ENCODE peak calls at places on chromosomes 3 and 15, in seven cellular contexts. One of them, this sample, is unnamed.

GRCh38 chr3:45261333-45262110 is 35.4 kb upstream of the TMEM158 start:
- DNase-seq in IMR-90: no peak
- DNase-seq in mesendoderm: peak; percentile 27
- DNase-seq in H1: no peak
- DNase-seq in mesenchymal stem cell: no peak
- DNase-seq in neuronal stem cell: no peak
- DNase-seq in trophoblast cell: peak; percentile 13
- DNase-seq in this sample: no peak

GRCh38 chr3:37511357-37511970 is 337.1 kb upstream of the LRRFIP2 start:
- DNase-seq in neuronal stem cell: no peak
- DNase-seq in trophoblast cell: no peak
- DNase-seq in IMR-90: no peak
- DNase-seq in mesenchymal stem cell: no peak
- DNase-seq in mesendoderm: peak; percentile 8
- DNase-seq in H1: no peak
- DNase-seq in this sample: no peak

GRCh38 chr3:65497846-65498245 is 540.9 kb downstream of the MAGI1 start:
- DNase-seq in IMR-90: no peak
- DNase-seq in H1: no peak
- DNase-seq in neuronal stem cell: peak; percentile 38
- DNase-seq in mesendoderm: no peak
- DNase-seq in mesenchymal stem cell: no peak
- DNase-seq in trophoblast cell: no peak
- DNase-seq in this sample: no peak

GRCh38 chr15:72229076-72229946 is 1.7 kb downstream of the PKM start:
- DNase-seq in trophoblast cell: no peak
- DNase-seq in neuronal stem cell: no peak
- DNase-seq in mesenchymal stem cell: peak; percentile 70
- DNase-seq in H1: no peak
- DNase-seq in IMR-90: peak; percentile 24
- DNase-seq in mesendoderm: peak; percentile 42
- DNase-seq in this sample: no peak

GRCh38 chr3:100335137-100335833 is 728 bp downstream of the NIT2 start:
- DNase-seq in H1: no peak
- DNase-seq in neuronal stem cell: no peak
- DNase-seq in trophoblast cell: no peak
- DNase-seq in mesenchymal stem cell: peak; percentile 18
- DNase-seq in IMR-90: no peak
- DNase-seq in mesendoderm: peak; percentile 71
- DNase-seq in this sample: peak; percentile 41

GRCh38 chr3:16790432-16791379 is 94.0 kb upstream of the PLCL2 start:
- DNase-seq in trophoblast cell: peak; percentile 46
- DNase-seq in neuronal stem cell: no peak
- DNase-seq in IMR-90: no peak
- DNase-seq in H1: no peak
- DNase-seq in mesendoderm: no peak
- DNase-seq in mesenchymal stem cell: no peak
- DNase-seq in this sample: no peak

GRCh38 chr3:115388825-115389224 is 234.5 kb upstream of the GAP43 start:
- DNase-seq in mesendoderm: no peak
- DNase-seq in trophoblast cell: no peak
- DNase-seq in mesenchymal stem cell: no peak
- DNase-seq in neuronal stem cell: no peak
- DNase-seq in H1: no peak
- DNase-seq in IMR-90: peak; percentile 30
- DNase-seq in this sample: no peak

GRCh38 chr15:68343579-68344225 is 66.2 kb downstream of the FEM1B start:
- DNase-seq in H1: no peak
- DNase-seq in IMR-90: no peak
- DNase-seq in mesendoderm: no peak
- DNase-seq in neuronal stem cell: no peak
- DNase-seq in trophoblast cell: no peak
- DNase-seq in mesenchymal stem cell: no peak
- DNase-seq in this sample: peak; percentile 40

GRCh38 chr3:125148836-125149235 is 63.7 kb downstream of the SLC12A8 start:
- DNase-seq in H1: no peak
- DNase-seq in trophoblast cell: peak; percentile 66
- DNase-seq in neuronal stem cell: no peak
- DNase-seq in IMR-90: peak; percentile 33
- DNase-seq in mesendoderm: peak; percentile 71
- DNase-seq in mesenchymal stem cell: no peak
- DNase-seq in this sample: no peak

GRCh38 chr3:143237036-143237688 is 117.6 kb downstream of the CHST2 start:
- DNase-seq in neuronal stem cell: peak; percentile 86
- DNase-seq in H1: no peak
- DNase-seq in IMR-90: no peak
- DNase-seq in mesenchymal stem cell: no peak
- DNase-seq in mesendoderm: no peak
- DNase-seq in trophoblast cell: no peak
- DNase-seq in this sample: no peak

GRCh38 chr3:57512174-57512573 is 32.0 kb downstream of the DNAH12 start:
- DNase-seq in IMR-90: peak; percentile 43
- DNase-seq in trophoblast cell: no peak
- DNase-seq in H1: no peak
- DNase-seq in mesenchymal stem cell: peak; percentile 29
- DNase-seq in mesendoderm: no peak
- DNase-seq in neuronal stem cell: no peak
- DNase-seq in this sample: no peak

GRCh38 chr15:62125763-62126162 is 39.3 kb downstream of the C2CD4B start:
- DNase-seq in mesenchymal stem cell: peak; percentile 62
- DNase-seq in mesendoderm: no peak
- DNase-seq in H1: no peak
- DNase-seq in neuronal stem cell: no peak
- DNase-seq in IMR-90: peak; percentile 50
- DNase-seq in trophoblast cell: no peak
- DNase-seq in this sample: no peak

GRCh38 chr3:53320697-53321096 is 26.6 kb downstream of the DCP1A start:
- DNase-seq in H1: no peak
- DNase-seq in IMR-90: peak; percentile 28
- DNase-seq in trophoblast cell: no peak
- DNase-seq in mesenchymal stem cell: no peak
- DNase-seq in mesendoderm: no peak
- DNase-seq in neuronal stem cell: no peak
- DNase-seq in this sample: no peak

GRCh38 chr3:189419022-189419421 is 212.2 kb upstream of the TP63 start:
- DNase-seq in IMR-90: no peak
- DNase-seq in mesendoderm: no peak
- DNase-seq in mesenchymal stem cell: no peak
- DNase-seq in H1: no peak
- DNase-seq in neuronal stem cell: no peak
- DNase-seq in trophoblast cell: no peak
- DNase-seq in this sample: no peak

GRCh38 chr3:69081583-69082262 is 1.6 kb upstream of the UBA3 start:
- DNase-seq in H1: no peak
- DNase-seq in IMR-90: no peak
- DNase-seq in mesendoderm: peak; percentile 85
- DNase-seq in trophoblast cell: peak; percentile 48
- DNase-seq in mesenchymal stem cell: peak; percentile 29
- DNase-seq in neuronal stem cell: no peak
- DNase-seq in this sample: peak; percentile 36

GRCh38 chr3:150293401-150294001 is 114.6 kb upstream of the TSC22D2 start:
- DNase-seq in trophoblast cell: peak; percentile 71
- DNase-seq in mesendoderm: no peak
- DNase-seq in neuronal stem cell: no peak
- DNase-seq in mesenchymal stem cell: peak; percentile 56
- DNase-seq in H1: no peak
- DNase-seq in IMR-90: peak; percentile 81
- DNase-seq in this sample: no peak

GRCh38 chr15:96072821-96073220 is 257.7 kb upstream of the NR2F2 start:
- DNase-seq in neuronal stem cell: no peak
- DNase-seq in mesendoderm: no peak
- DNase-seq in mesenchymal stem cell: no peak
- DNase-seq in IMR-90: no peak
- DNase-seq in trophoblast cell: no peak
- DNase-seq in H1: no peak
- DNase-seq in this sample: no peak

GRCh38 chr3:184716652-184717607 is 5.1 kb upstream of the MAGEF1 start:
- DNase-seq in mesenchymal stem cell: peak; percentile 85
- DNase-seq in mesendoderm: peak; percentile 70
- DNase-seq in trophoblast cell: no peak
- DNase-seq in neuronal stem cell: peak; percentile 80
- DNase-seq in H1: no peak
- DNase-seq in IMR-90: peak; percentile 72
- DNase-seq in this sample: peak; percentile 60

GRCh38 chr3:129553771-129554170 is 10.8 kb downstream of the H1-8 start:
- DNase-seq in mesendoderm: no peak
- DNase-seq in neuronal stem cell: no peak
- DNase-seq in trophoblast cell: no peak
- DNase-seq in H1: no peak
- DNase-seq in mesenchymal stem cell: no peak
- DNase-seq in IMR-90: no peak
- DNase-seq in this sample: no peak

GRCh38 chr3:29346828-29347227 is 66.0 kb downstream of the RBMS3 start:
- DNase-seq in trophoblast cell: no peak
- DNase-seq in H1: no peak
- DNase-seq in mesendoderm: peak; percentile 82
- DNase-seq in mesenchymal stem cell: peak; percentile 55
- DNase-seq in neuronal stem cell: no peak
- DNase-seq in IMR-90: peak; percentile 59
- DNase-seq in this sample: no peak

GRCh38 chr3:137763594-137763938 is 549 bp upstream of the SOX14 start:
- DNase-seq in mesendoderm: peak; percentile 28
- DNase-seq in trophoblast cell: no peak
- DNase-seq in H1: no peak
- DNase-seq in mesenchymal stem cell: no peak
- DNase-seq in neuronal stem cell: no peak
- DNase-seq in IMR-90: no peak
- DNase-seq in this sample: peak; percentile 49

GRCh38 chr15:69602921-69603320 is 150.3 kb downstream of the RPLP1 start:
- DNase-seq in mesenchymal stem cell: no peak
- DNase-seq in H1: no peak
- DNase-seq in IMR-90: no peak
- DNase-seq in neuronal stem cell: no peak
- DNase-seq in trophoblast cell: no peak
- DNase-seq in mesendoderm: no peak
- DNase-seq in this sample: no peak

GRCh38 chr3:184155644-184156521 is 706 bp downstream of the DVL3 start:
- DNase-seq in neuronal stem cell: no peak
- DNase-seq in mesendoderm: peak; percentile 61
- DNase-seq in trophoblast cell: no peak
- DNase-seq in H1: no peak
- DNase-seq in mesenchymal stem cell: peak; percentile 60
- DNase-seq in IMR-90: peak; percentile 16
- DNase-seq in this sample: peak; percentile 46

GRCh38 chr3:141273700-141274410 is 42.2 kb downstream of the PXYLP1 start:
- DNase-seq in IMR-90: no peak
- DNase-seq in mesenchymal stem cell: no peak
- DNase-seq in mesendoderm: no peak
- DNase-seq in H1: no peak
- DNase-seq in neuronal stem cell: no peak
- DNase-seq in trophoblast cell: no peak
- DNase-seq in this sample: no peak

GRCh38 chr3:23648326-23648964 is 157.3 kb upstream of the UBE2E1 start:
- DNase-seq in IMR-90: peak; percentile 58
- DNase-seq in neuronal stem cell: no peak
- DNase-seq in H1: no peak
- DNase-seq in mesendoderm: peak; percentile 31
- DNase-seq in mesenchymal stem cell: peak; percentile 57
- DNase-seq in trophoblast cell: no peak
- DNase-seq in this sample: no peak

DNA sequence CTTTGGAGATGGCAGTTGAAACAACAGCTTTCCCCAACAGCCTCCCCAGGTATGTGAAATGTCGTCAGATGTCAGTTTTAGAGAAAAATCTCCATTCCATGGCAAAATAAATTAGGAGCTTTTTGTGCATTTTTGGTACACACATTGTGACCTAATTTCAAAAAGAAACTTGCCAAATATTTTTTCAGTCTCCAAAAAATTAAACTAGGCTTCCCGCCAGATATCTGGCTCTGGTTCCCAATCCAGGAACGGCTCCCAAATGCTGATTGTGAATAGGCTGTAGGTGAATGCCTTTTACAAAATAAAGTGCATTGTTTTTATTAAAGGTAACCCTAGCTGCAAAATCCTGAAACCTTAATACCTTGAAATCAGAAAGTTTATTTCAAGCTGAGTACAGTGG is 10.9 kb downstream of the KCNAB1 start:
- DNase-seq in IMR-90: no peak
- DNase-seq in H1: no peak
- DNase-seq in mesenchymal stem cell: no peak
- DNase-seq in mesendoderm: no peak
- DNase-seq in neuronal stem cell: no peak
- DNase-seq in trophoblast cell: no peak
- DNase-seq in this sample: no peak
- H2BK5ac ChIP-seq in IMR-90: no peak overlapping the region
- H2BK5ac ChIP-seq in H1: no peak overlapping the region
- H2BK5ac ChIP-seq in mesenchymal stem cell: no peak overlapping the region
- H2BK5ac ChIP-seq in mesendoderm: no peak overlapping the region
- H2BK5ac ChIP-seq in neuronal stem cell: no peak overlapping the region
- H2BK5ac ChIP-seq in trophoblast cell: no peak overlapping the region
- H2BK5ac ChIP-seq in this sample: no peak overlapping the region

DNA sequence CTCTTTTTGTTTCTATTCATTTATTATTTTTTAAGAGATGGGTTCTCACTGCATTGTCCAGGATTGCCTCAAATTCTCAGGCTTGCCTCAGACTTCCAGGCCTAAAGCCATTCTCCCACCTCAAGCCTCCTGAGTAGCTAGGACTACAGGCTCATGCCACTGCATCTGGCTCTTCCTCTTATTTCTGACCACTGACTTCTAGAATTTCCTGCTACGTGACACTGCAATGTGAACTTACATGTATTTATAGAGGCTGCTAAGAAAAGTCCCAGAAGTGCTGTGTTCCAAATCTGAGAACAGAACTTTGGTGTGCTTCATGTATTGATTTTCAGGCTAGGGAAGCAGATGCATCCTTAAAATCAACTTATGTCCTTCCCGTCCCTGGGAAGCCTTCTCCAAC is 407.4 kb downstream of the RSL24D1 start:
- DNase-seq in mesendoderm: no peak
- DNase-seq in IMR-90: no peak
- DNase-seq in H1: no peak
- DNase-seq in mesenchymal stem cell: no peak
- DNase-seq in trophoblast cell: no peak
- DNase-seq in neuronal stem cell: no peak
- DNase-seq in this sample: no peak
- H4K8ac ChIP-seq in mesendoderm: no peak overlapping the region
- H4K8ac ChIP-seq in IMR-90: no peak overlapping the region
- H4K8ac ChIP-seq in H1: no peak overlapping the region
- H4K8ac ChIP-seq in mesenchymal stem cell: no peak overlapping the region
- H4K8ac ChIP-seq in trophoblast cell: no peak overlapping the region
- H4K8ac ChIP-seq in neuronal stem cell: no peak overlapping the region
- H4K8ac ChIP-seq in this sample: no peak overlapping the region

GRCh38 chr3:187022403-187023029 is 92.2 kb downstream of the ST6GAL1 start:
- DNase-seq in H1: no peak
- DNase-seq in mesendoderm: peak; percentile 89
- DNase-seq in IMR-90: no peak
- DNase-seq in neuronal stem cell: no peak
- DNase-seq in trophoblast cell: no peak
- DNase-seq in mesenchymal stem cell: no peak
- DNase-seq in this sample: no peak
- H2BK5ac ChIP-seq in H1: no peak overlapping the region
- H2BK5ac ChIP-seq in mesendoderm: no peak overlapping the region
- H2BK5ac ChIP-seq in IMR-90: no peak overlapping the region
- H2BK5ac ChIP-seq in neuronal stem cell: no peak overlapping the region
- H2BK5ac ChIP-seq in trophoblast cell: no peak overlapping the region
- H2BK5ac ChIP-seq in mesenchymal stem cell: no peak overlapping the region
- H2BK5ac ChIP-seq in this sample: no peak overlapping the region

DNA sequence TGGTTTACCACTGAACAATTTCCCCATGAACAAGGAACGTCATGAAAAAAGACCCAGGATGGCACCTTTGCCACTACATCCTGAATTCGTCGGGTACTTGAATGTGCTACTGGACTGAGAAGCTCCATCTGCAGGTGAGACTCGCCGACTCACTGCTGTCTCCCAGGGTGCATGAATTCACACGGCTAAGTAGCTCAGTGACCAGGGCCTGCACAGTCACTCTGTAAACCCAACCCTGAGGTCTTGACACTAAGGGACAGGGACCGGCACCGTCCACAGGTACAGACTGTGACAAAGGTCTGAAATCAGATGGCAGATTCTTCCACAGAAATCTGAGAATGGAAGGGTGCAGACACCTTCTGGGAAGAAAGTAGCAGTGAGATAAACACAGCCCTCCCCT is 187.4 kb downstream of the ADAMTS17 start:
- DNase-seq in IMR-90: no peak
- DNase-seq in H1: no peak
- DNase-seq in mesendoderm: peak; percentile 15
- DNase-seq in neuronal stem cell: no peak
- DNase-seq in mesenchymal stem cell: no peak
- DNase-seq in trophoblast cell: no peak
- DNase-seq in this sample: no peak
- H4K8ac ChIP-seq in IMR-90: no peak overlapping the region
- H4K8ac ChIP-seq in H1: no peak overlapping the region
- H4K8ac ChIP-seq in mesendoderm: no peak overlapping the region
- H4K8ac ChIP-seq in neuronal stem cell: no peak overlapping the region
- H4K8ac ChIP-seq in mesenchymal stem cell: no peak overlapping the region
- H4K8ac ChIP-seq in trophoblast cell: no peak overlapping the region
- H4K8ac ChIP-seq in this sample: no peak overlapping the region

This sample was measured in H9.